ENCODE peak calls at places on chromosomes 13 and 19, in seven cellular contexts. One of them, this sample, is unnamed.

GRCh38 chr19:7932276-7932929 is 6.5 kb upstream of the CTXN1 start:
- DNase-seq in pancreas: peak; percentile 75
- DNase-seq in psoas muscle: no peak
- DNase-seq in upper lobe of right lung: no peak
- DNase-seq in gastrocnemius medialis: no peak
- DNase-seq in PC-3: no peak
- DNase-seq in cardiac muscle cell: no peak
- DNase-seq in this sample: no peak

GRCh38 chr19:54160948-54161347 is 1.4 kb upstream of the LENG1 start:
- DNase-seq in psoas muscle: no peak
- DNase-seq in cardiac muscle cell: no peak
- DNase-seq in upper lobe of right lung: no peak
- DNase-seq in gastrocnemius medialis: no peak
- DNase-seq in PC-3: peak; percentile 43
- DNase-seq in pancreas: no peak
- DNase-seq in this sample: no peak

GRCh38 chr13:99314640-99315176 is 7.5 kb upstream of the GPR183 start:
- DNase-seq in PC-3: no peak
- DNase-seq in cardiac muscle cell: peak; percentile 36
- DNase-seq in upper lobe of right lung: no peak
- DNase-seq in pancreas: no peak
- DNase-seq in gastrocnemius medialis: no peak
- DNase-seq in psoas muscle: no peak
- DNase-seq in this sample: no peak

GRCh38 chr19:19120308-19121156 is 17.7 kb downstream of the TMEM161A start:
- DNase-seq in psoas muscle: peak; percentile 48
- DNase-seq in PC-3: no peak
- DNase-seq in upper lobe of right lung: no peak
- DNase-seq in gastrocnemius medialis: no peak
- DNase-seq in cardiac muscle cell: peak; percentile 95
- DNase-seq in pancreas: no peak
- DNase-seq in this sample: peak; percentile 100

GRCh38 chr19:17626456-17626855 is 61.7 kb downstream of the UNC13A start:
- DNase-seq in cardiac muscle cell: no peak
- DNase-seq in gastrocnemius medialis: no peak
- DNase-seq in pancreas: no peak
- DNase-seq in PC-3: no peak
- DNase-seq in upper lobe of right lung: no peak
- DNase-seq in psoas muscle: no peak
- DNase-seq in this sample: peak; percentile 21

GRCh38 chr19:33234736-33235135 is 9.1 kb upstream of the SLC7A10 start:
- DNase-seq in cardiac muscle cell: no peak
- DNase-seq in psoas muscle: no peak
- DNase-seq in gastrocnemius medialis: no peak
- DNase-seq in upper lobe of right lung: no peak
- DNase-seq in pancreas: peak; percentile 32
- DNase-seq in PC-3: no peak
- DNase-seq in this sample: no peak

GRCh38 chr19:22620401-22620800 is 13.7 kb upstream of the ZNF492 start:
- DNase-seq in pancreas: no peak
- DNase-seq in cardiac muscle cell: no peak
- DNase-seq in upper lobe of right lung: peak; percentile 31
- DNase-seq in PC-3: no peak
- DNase-seq in gastrocnemius medialis: no peak
- DNase-seq in psoas muscle: no peak
- DNase-seq in this sample: no peak

GRCh38 chr19:5691930-5692784 is 2.1 kb downstream of the RPL36 start:
- DNase-seq in psoas muscle: no peak
- DNase-seq in gastrocnemius medialis: no peak
- DNase-seq in pancreas: peak; percentile 83
- DNase-seq in PC-3: no peak
- DNase-seq in cardiac muscle cell: no peak
- DNase-seq in upper lobe of right lung: peak; percentile 65
- DNase-seq in this sample: peak; percentile 55

GRCh38 chr19:40191836-40192646 is 815 bp downstream of the MAP3K10 start:
- DNase-seq in PC-3: peak; percentile 2
- DNase-seq in cardiac muscle cell: peak; percentile 36
- DNase-seq in psoas muscle: peak; percentile 35
- DNase-seq in upper lobe of right lung: peak; percentile 70
- DNase-seq in gastrocnemius medialis: no peak
- DNase-seq in pancreas: peak; percentile 77
- DNase-seq in this sample: peak; percentile 91

GRCh38 chr19:34662919-34663318 is 14.0 kb downstream of the SCGB2B2 start:
- DNase-seq in cardiac muscle cell: peak; percentile 17
- DNase-seq in gastrocnemius medialis: no peak
- DNase-seq in psoas muscle: no peak
- DNase-seq in upper lobe of right lung: no peak
- DNase-seq in pancreas: no peak
- DNase-seq in PC-3: peak; percentile 36
- DNase-seq in this sample: peak; percentile 74

GRCh38 chr19:4970558-4971423 is 1.9 kb downstream of the KDM4B start:
- DNase-seq in pancreas: no peak
- DNase-seq in gastrocnemius medialis: peak; percentile 83
- DNase-seq in PC-3: peak; percentile 49
- DNase-seq in upper lobe of right lung: no peak
- DNase-seq in cardiac muscle cell: peak; percentile 26
- DNase-seq in psoas muscle: no peak
- DNase-seq in this sample: peak; percentile 84

GRCh38 chr19:37551123-37551993 is 43.2 kb downstream of the ZNF571 start:
- DNase-seq in gastrocnemius medialis: no peak
- DNase-seq in cardiac muscle cell: peak; percentile 84
- DNase-seq in PC-3: no peak
- DNase-seq in psoas muscle: no peak
- DNase-seq in pancreas: peak; percentile 34
- DNase-seq in upper lobe of right lung: no peak
- DNase-seq in this sample: peak; percentile 50

GRCh38 chr13:54241719-54242118 is 1213.1 kb downstream of the OLFM4 start:
- DNase-seq in upper lobe of right lung: no peak
- DNase-seq in pancreas: no peak
- DNase-seq in gastrocnemius medialis: no peak
- DNase-seq in psoas muscle: no peak
- DNase-seq in cardiac muscle cell: no peak
- DNase-seq in PC-3: no peak
- DNase-seq in this sample: no peak

GRCh38 chr13:97695684-97696083 is 257.8 kb upstream of the IPO5 start:
- DNase-seq in gastrocnemius medialis: no peak
- DNase-seq in pancreas: no peak
- DNase-seq in upper lobe of right lung: no peak
- DNase-seq in PC-3: no peak
- DNase-seq in cardiac muscle cell: no peak
- DNase-seq in psoas muscle: no peak
- DNase-seq in this sample: no peak

GRCh38 chr13:51148223-51148951 is 37.3 kb upstream of the C13orf42 start:
- DNase-seq in pancreas: peak; percentile 60
- DNase-seq in psoas muscle: no peak
- DNase-seq in PC-3: no peak
- DNase-seq in gastrocnemius medialis: no peak
- DNase-seq in upper lobe of right lung: no peak
- DNase-seq in cardiac muscle cell: peak; percentile 5
- DNase-seq in this sample: peak; percentile 99
- TF ChIP-seq CTCF in pancreas: no peak
- TF ChIP-seq CTCF in psoas muscle: no peak
- TF ChIP-seq CTCF in PC-3: no peak
- TF ChIP-seq CTCF in gastrocnemius medialis: no peak
- TF ChIP-seq CTCF in upper lobe of right lung: no peak
- TF ChIP-seq CTCF in cardiac muscle cell: no peak
- TF ChIP-seq CTCF in this sample: peak; percentile 60

GRCh38 chr19:14467816-14468215 is 7.3 kb downstream of the PTGER1 start:
- DNase-seq in pancreas: no peak
- DNase-seq in PC-3: peak; percentile 42
- DNase-seq in upper lobe of right lung: no peak
- DNase-seq in cardiac muscle cell: no peak
- DNase-seq in gastrocnemius medialis: no peak
- DNase-seq in psoas muscle: no peak
- DNase-seq in this sample: peak; percentile 62
- H3K4me1 ChIP-seq in pancreas: peaks cover 5% of the 10 kb centered on the region
- H3K4me1 ChIP-seq in PC-3: peaks cover 3% of the 10 kb centered on the region
- H3K4me1 ChIP-seq in upper lobe of right lung: peaks cover 8% of the 10 kb centered on the region
- H3K4me1 ChIP-seq in cardiac muscle cell: no peaks in the 10 kb centered on the region
- H3K4me1 ChIP-seq in gastrocnemius medialis: peaks cover 5% of the 10 kb centered on the region
- H3K4me1 ChIP-seq in psoas muscle: peaks cover 8% of the 10 kb centered on the region
- H3K4me1 ChIP-seq in this sample: no peaks in the 10 kb centered on the region

DNA sequence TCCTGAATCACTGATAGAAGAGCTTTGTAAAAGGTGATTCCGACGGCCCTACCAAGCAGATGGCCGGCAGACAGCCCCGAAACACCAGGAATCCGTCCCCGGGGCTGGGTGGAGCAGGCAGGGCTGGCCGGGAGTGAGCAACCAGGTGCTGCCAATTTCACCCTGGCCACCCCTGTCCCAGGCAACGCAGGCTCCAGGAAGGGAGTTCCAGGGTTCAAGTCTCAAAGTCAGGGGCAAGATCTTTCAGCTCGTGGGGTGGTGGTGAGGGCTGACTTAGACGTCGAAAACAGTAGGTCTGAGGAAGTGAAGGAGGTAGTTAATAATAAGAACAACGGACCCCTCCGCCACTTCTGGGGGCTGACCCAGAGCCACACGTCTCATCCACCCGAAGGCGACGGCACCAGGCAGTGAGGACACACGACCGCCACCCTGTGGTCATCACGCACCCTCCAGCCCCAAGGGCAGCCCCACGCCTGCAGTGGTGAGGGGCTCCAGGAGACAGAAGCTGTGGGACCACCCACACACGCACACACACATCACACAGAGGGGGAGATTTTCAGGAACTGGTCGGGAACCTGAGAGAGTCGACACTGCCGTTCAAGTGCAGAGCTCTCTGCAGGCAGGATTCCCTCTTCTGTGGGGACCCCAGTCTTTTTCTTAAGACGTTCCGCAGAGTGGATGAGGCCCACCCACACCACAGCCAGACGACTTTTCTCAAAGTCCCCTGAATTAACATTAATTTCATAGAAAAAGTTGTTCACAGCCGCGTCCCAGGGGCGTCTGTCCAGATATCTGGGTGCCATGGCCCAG is 67.2 kb downstream of the SPACA7 start:
- DNase-seq in psoas muscle: no peak
- DNase-seq in pancreas: peak; percentile 73
- DNase-seq in PC-3: no peak
- DNase-seq in cardiac muscle cell: no peak
- DNase-seq in upper lobe of right lung: no peak
- DNase-seq in gastrocnemius medialis: no peak
- DNase-seq in this sample: peak; percentile 76
- TF ChIP-seq CTCF in psoas muscle: no peak
- TF ChIP-seq CTCF in pancreas: no peak
- TF ChIP-seq CTCF in PC-3: no peak
- TF ChIP-seq CTCF in cardiac muscle cell: peak; percentile 34
- TF ChIP-seq CTCF in upper lobe of right lung: no peak
- TF ChIP-seq CTCF in gastrocnemius medialis: no peak
- TF ChIP-seq CTCF in this sample: no peak

GRCh38 chr13:48235814-48236135 is 2.8 kb downstream of the ITM2B start:
- DNase-seq in pancreas: no peak
- DNase-seq in gastrocnemius medialis: no peak
- DNase-seq in upper lobe of right lung: no peak
- DNase-seq in PC-3: no peak
- DNase-seq in psoas muscle: no peak
- DNase-seq in cardiac muscle cell: no peak
- DNase-seq in this sample: no peak

GRCh38 chr13:48233886-48234488 is 981 bp downstream of the ITM2B start:
- DNase-seq in PC-3: peak; percentile 29
- DNase-seq in upper lobe of right lung: no peak
- DNase-seq in gastrocnemius medialis: no peak
- DNase-seq in cardiac muscle cell: peak; percentile 73
- DNase-seq in pancreas: no peak
- DNase-seq in psoas muscle: no peak
- DNase-seq in this sample: no peak

GRCh38 chr13:48235100-48235813 is 2.3 kb downstream of the ITM2B start:
- DNase-seq in upper lobe of right lung: no peak
- DNase-seq in PC-3: peak; percentile 32
- DNase-seq in cardiac muscle cell: peak; percentile 44
- DNase-seq in psoas muscle: no peak
- DNase-seq in pancreas: no peak
- DNase-seq in gastrocnemius medialis: peak; percentile 56
- DNase-seq in this sample: peak; percentile 68

GRCh38 chr13:48234652-48235099 is 1.7 kb downstream of the ITM2B start:
- DNase-seq in pancreas: no peak
- DNase-seq in cardiac muscle cell: no peak
- DNase-seq in upper lobe of right lung: no peak
- DNase-seq in psoas muscle: no peak
- DNase-seq in gastrocnemius medialis: no peak
- DNase-seq in PC-3: peak; percentile 2
- DNase-seq in this sample: no peak

GRCh38 chr13:48236528-48237353 is 3.7 kb downstream of the ITM2B start:
- DNase-seq in gastrocnemius medialis: peak; percentile 37
- DNase-seq in PC-3: no peak
- DNase-seq in upper lobe of right lung: no peak
- DNase-seq in psoas muscle: no peak
- DNase-seq in cardiac muscle cell: peak; percentile 78
- DNase-seq in pancreas: no peak
- DNase-seq in this sample: no peak
- H3K4me1 ChIP-seq in gastrocnemius medialis: peaks cover 63% of the 10 kb centered on the region
- H3K4me1 ChIP-seq in PC-3: peaks cover 32% of the 10 kb centered on the region
- H3K4me1 ChIP-seq in upper lobe of right lung: peaks cover 46% of the 10 kb centered on the region
- H3K4me1 ChIP-seq in psoas muscle: peaks cover 47% of the 10 kb centered on the region
- H3K4me1 ChIP-seq in cardiac muscle cell: peaks cover 29% of the 10 kb centered on the region
- H3K4me1 ChIP-seq in pancreas: peaks cover 39% of the 10 kb centered on the region
- H3K4me1 ChIP-seq in this sample: peaks cover 6% of the 10 kb centered on the region

GRCh38 chr13:93227906-93228801 is 1.5 kb downstream of the GPC6 start:
- DNase-seq in cardiac muscle cell: peak; percentile 93
- DNase-seq in PC-3: peak; percentile 64
- DNase-seq in upper lobe of right lung: peak; percentile 72
- DNase-seq in pancreas: peak; percentile 73
- DNase-seq in psoas muscle: peak; percentile 56
- DNase-seq in gastrocnemius medialis: peak; percentile 36
- DNase-seq in this sample: peak; percentile 89
- TF ChIP-seq CTCF in cardiac muscle cell: peak; percentile 62
- TF ChIP-seq CTCF in PC-3: peak; percentile 37
- TF ChIP-seq CTCF in upper lobe of right lung: peak; percentile 33
- TF ChIP-seq CTCF in pancreas: no peak
- TF ChIP-seq CTCF in psoas muscle: peak; percentile 15
- TF ChIP-seq CTCF in gastrocnemius medialis: no peak
- TF ChIP-seq CTCF in this sample: peak; percentile 80